ENCODE peak calls at places on chromosomes 12 and 14, in nine cellular contexts. R is dermis blood vessel endothelial cell; D is ELR; V is AG10803; K is naive thymus-derived CD8-positive, alpha-beta T cell; U is adrenal gland; C is GM19239; P is HuH-7.5; G is GM13976. I is an unnamed sample.

GRCh38 chr14:59004012-59004411 is 184.5 kb upstream of the DAAM1 start:
- DNase-seq in D (no peak), R (no peak), K (no peak), P (no peak), V (peak; percentile 30), U (no peak), C (no peak), G (no peak), I (no peak)

GRCh38 chr14:32259368-32260013 is 56.4 kb upstream of the RNU6-8 start:
- DNase-seq in D (peak; percentile 77), C (no peak), G (peak; percentile 43), U (peak; percentile 47), K (no peak), V (peak; percentile 58), R (peak; percentile 52), P (no peak), I (peak; percentile 82)

GRCh38 chr12:93098077-93098476 is 169.0 kb upstream of the EEA1 start:
- DNase-seq in R (peak; percentile 66), V (no peak), K (peak; percentile 52), C (peak; percentile 22), U (peak; percentile 70), P (no peak), G (no peak), D (peak; percentile 81), I (no peak)

GRCh38 chr14:30443368-30444007 is 115.5 kb upstream of the G2E3 start:
- DNase-seq in D (peak; percentile 46), P (peak; percentile 20), K (no peak), V (peak; percentile 36), R (peak; percentile 28), G (no peak), C (no peak), U (no peak), I (peak; percentile 12)

GRCh38 chr12:48618541-48618940 is 48.7 kb upstream of the LALBA start:
- DNase-seq in U (peak; percentile 65), R (peak; percentile 86), D (peak; percentile 76), P (peak; percentile 47), C (peak; percentile 59), V (peak; percentile 72), G (peak; percentile 73), K (peak; percentile 45), I (peak; percentile 60)

GRCh38 chr12:120125792-120126634 is 9.5 kb upstream of the RAB35 start:
- DNase-seq in R (peak; percentile 77), V (peak; percentile 34), P (no peak), D (peak; percentile 45), K (no peak), G (no peak), U (peak; percentile 81), C (no peak), I (no peak)

GRCh38 chr12:42372154-42372791 is 46.3 kb downstream of the PPHLN1 start:
- DNase-seq in D (peak; percentile 72), P (peak; percentile 31), K (no peak), G (peak; percentile 56), V (peak; percentile 38), U (no peak), C (peak; percentile 13), R (peak; percentile 70), I (peak; percentile 38)

GRCh38 chr14:99564256-99564902 is 39.6 kb downstream of the CCDC85C start:
- DNase-seq in D (peak; percentile 38), V (peak; percentile 72), K (no peak), C (no peak), R (peak; percentile 88), P (no peak), U (peak; percentile 80), G (no peak), I (no peak)

GRCh38 chr12:51392556-51393237 is 1.5 kb upstream of the GALNT6 start:
- DNase-seq in G (peak; percentile 81), D (peak; percentile 76), U (no peak), C (peak; percentile 46), P (peak; percentile 67), K (peak; percentile 16), V (peak; percentile 36), R (peak; percentile 26), I (no peak)